ENCODE peak calls at places on chromosomes 12 and 14, in eight cellular contexts. H, I, P, K, V, Z, Q and A are unnamed samples.
A peak's percentile ranks its signal among the peaks of the same experiment; 100 is the strongest.

GRCh38 chr12:26573212-26573909 is 259.6 kb downstream of the ITPR2 start:
- DNase-seq in I (no peak), V (no peak), K (no peak), Q (no peak), H (no peak), P (no peak), Z (no peak), A (no peak)

GRCh38 chr14:40393143-40393542 is 960.9 kb upstream of the FBXO33 start:
- DNase-seq in V (no peak), Q (no peak), P (no peak), I (no peak), H (no peak), Z (no peak), K (no peak), A (no peak)

GRCh38 chr12:99618657-99619056 is 28.9 kb upstream of the GARIN6 start:
- DNase-seq in H (no peak), V (no peak), I (no peak), K (no peak), Q (no peak), P (no peak), Z (no peak), A (no peak)

GRCh38 chr14:78970677-78971076 is 800.5 kb downstream of the NRXN3 start:
- DNase-seq in H (peak; percentile 8), V (no peak), I (no peak), P (peak; percentile 10), Q (no peak), K (no peak), Z (no peak), A (no peak)

GRCh38 chr14:32813401-32813800 is 125.3 kb upstream of the NPAS3 start:
- DNase-seq in Q (no peak), H (no peak), K (no peak), V (no peak), P (no peak), I (no peak), Z (no peak), A (no peak)

GRCh38 chr14:91417983-91418386 is 365 bp upstream of the CCDC88C start:
- DNase-seq in H (peak; percentile 85), Q (peak; percentile 22), I (peak; percentile 45), K (peak; percentile 52), Z (no peak), P (no peak), V (peak; percentile 73), A (no peak)

GRCh38 chr12:12466157-12466556 is 96.5 kb downstream of the DUSP16 start:
- DNase-seq in P (no peak), Z (no peak), K (peak; percentile 42), H (no peak), Q (no peak), I (no peak), V (peak; percentile 89), A (no peak)

GRCh38 chr12:92558806-92559205 is 144.0 kb upstream of the PLEKHG7 start:
- DNase-seq in P (peak; percentile 52), K (no peak), I (no peak), Q (no peak), H (peak; percentile 56), Z (no peak), V (no peak), A (no peak)

GRCh38 chr12:132471011-132471857 is 18.7 kb upstream of the FBRSL1 start:
- DNase-seq in I (no peak), H (peak; percentile 72), P (no peak), Z (no peak), V (no peak), Q (no peak), K (no peak), A (no peak)

GRCh38 chr12:108696111-108696995 is 35.0 kb downstream of the CORO1C start:
- DNase-seq in V (no peak), K (no peak), P (peak; percentile 95), Q (peak; percentile 99), Z (peak; percentile 77), I (no peak), H (no peak), A (peak; percentile 87)

GRCh38 chr12:4779749-4780148 is 59.5 kb downstream of the GALNT8 start:
- DNase-seq in Z (no peak), H (no peak), K (no peak), I (no peak), P (no peak), V (no peak), Q (no peak), A (no peak)

GRCh38 chr14:68936476-68936875 is 42.6 kb downstream of the ACTN1 start:
- DNase-seq in V (no peak), H (no peak), I (no peak), Q (peak; percentile 46), P (no peak), K (no peak), Z (no peak), A (no peak)
- H3K4me3 ChIP-seq in V (no peak overlapping the region), H (no peak overlapping the region), I (no peak overlapping the region), Q (no peak overlapping the region), P (no peak overlapping the region), K (no peak overlapping the region), Z (no peak overlapping the region), A (no peak overlapping the region)

GRCh38 chr12:94872671-94873367 is 130.7 kb downstream of the NDUFA12 start:
- DNase-seq in K (no peak), V (no peak), I (peak; percentile 24), Z (no peak), P (no peak), H (peak; percentile 57), Q (no peak), A (no peak)

GRCh38 chr12:94874086-94874985 is 129.2 kb downstream of the NDUFA12 start:
- DNase-seq in Q (no peak), Z (no peak), P (no peak), I (no peak), K (no peak), V (no peak), H (no peak), A (no peak)

GRCh38 chr12:94870511-94870910 is 133.0 kb downstream of the NDUFA12 start:
- DNase-seq in Z (no peak), K (no peak), I (no peak), H (peak; percentile 42), V (no peak), Q (no peak), P (no peak), A (no peak)

GRCh38 chr12:94873368-94874085 is 130.0 kb downstream of the NDUFA12 start:
- DNase-seq in V (no peak), P (no peak), H (peak; percentile 89), I (peak; percentile 33), K (no peak), Z (no peak), Q (no peak), A (peak; percentile 7)

DNA sequence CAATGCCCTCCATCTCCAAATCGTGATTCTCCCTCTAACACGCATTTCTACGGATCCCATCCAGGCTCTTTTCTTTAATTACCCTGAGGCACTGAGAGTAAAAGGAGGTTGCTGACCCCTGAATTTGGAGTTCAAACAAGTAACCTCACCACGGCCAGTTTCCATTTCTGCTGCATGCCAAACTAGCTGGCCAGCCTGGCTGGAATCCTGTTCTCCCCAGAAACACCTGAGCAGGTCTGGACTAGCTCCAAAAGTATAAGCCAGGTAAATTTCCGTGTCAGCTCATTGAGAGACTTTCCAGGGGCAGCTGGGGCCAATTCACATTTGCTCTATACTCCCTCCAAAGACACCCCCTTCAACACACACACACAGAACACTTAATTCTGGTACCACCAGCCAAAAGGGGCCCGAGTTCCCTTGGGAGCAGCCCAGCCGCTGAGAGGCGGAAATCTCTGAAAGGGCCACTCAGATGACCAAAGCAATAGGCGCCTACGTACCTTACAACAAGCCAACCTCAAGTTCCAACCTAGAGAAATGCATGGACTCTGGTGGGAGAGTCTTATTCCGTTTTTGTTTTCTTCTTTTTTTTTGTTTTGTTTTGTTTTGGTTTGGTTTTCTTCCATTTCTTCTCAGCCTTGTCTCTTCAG is 131.4 kb downstream of the NDUFA12 start:
- DNase-seq in K (no peak), I (no peak), Q (no peak), V (no peak), H (peak; percentile 47), Z (no peak), P (no peak), A (no peak)
- H3K4me3 ChIP-seq in K (no peak overlapping the region), I (no peak overlapping the region), Q (no peak overlapping the region), V (no peak overlapping the region), H (peak overlapping the region; percentile 83), Z (no peak overlapping the region), P (no peak overlapping the region), A (no peak overlapping the region)

GRCh38 chr12:25521625-25522256 is 31.3 kb downstream of the LMNTD1 start:
- DNase-seq in V (no peak), P (no peak), I (no peak), Q (no peak), H (no peak), Z (no peak), K (no peak), A (no peak)

GRCh38 chr12:25524381-25524780 is 28.7 kb downstream of the LMNTD1 start:
- DNase-seq in H (no peak), Q (no peak), Z (no peak), V (no peak), I (no peak), K (no peak), P (no peak), A (no peak)

DNA sequence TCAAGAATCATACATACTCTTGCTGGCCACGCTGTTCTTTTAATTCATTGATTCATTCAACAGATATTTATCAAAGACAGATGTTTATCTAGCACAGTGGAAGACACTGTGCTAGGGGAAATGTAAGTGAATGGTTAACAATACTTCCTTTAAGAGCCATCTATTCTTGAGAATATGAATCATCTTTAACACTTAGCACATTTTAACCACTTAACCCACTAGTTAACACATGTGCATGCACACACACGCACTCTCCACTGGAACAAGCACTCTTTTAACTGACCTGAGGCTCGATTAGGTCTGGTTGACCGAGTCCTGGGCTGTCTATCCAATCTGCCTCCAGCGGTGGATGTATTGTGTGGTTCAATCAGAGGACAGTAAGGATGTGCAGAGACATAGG is 34.6 kb downstream of the LMNTD1 start:
- DNase-seq in V (no peak), K (no peak), H (no peak), P (peak; percentile 19), Q (no peak), Z (peak; percentile 81), I (no peak), A (no peak)
- H3K4me3 ChIP-seq in V (no peak overlapping the region), K (no peak overlapping the region), H (no peak overlapping the region), P (no peak overlapping the region), Q (no peak overlapping the region), Z (no peak overlapping the region), I (no peak overlapping the region), A (no peak overlapping the region)

DNA sequence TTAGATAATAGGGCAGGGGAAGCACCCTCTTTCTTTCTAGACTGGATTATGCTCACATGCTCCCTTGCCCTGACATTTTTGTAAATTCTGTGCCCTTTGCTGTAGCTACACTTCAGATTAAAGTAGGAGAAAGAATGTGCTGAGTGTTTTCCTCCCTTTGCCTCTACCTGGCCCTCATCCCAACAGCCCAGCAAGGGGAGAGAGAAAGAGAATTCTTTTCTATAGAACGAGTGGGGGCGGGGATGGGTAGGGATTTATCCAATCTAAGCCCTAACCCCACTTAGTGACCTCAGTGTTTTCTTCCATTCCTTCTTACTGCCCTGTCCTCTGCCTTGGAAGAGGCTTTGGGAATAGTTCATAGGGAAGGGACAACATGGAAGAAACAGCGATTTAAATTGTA is 13.5 kb downstream of the GPR84 start:
- DNase-seq in Q (peak; percentile 40), P (no peak), I (peak; percentile 60), Z (no peak), H (no peak), K (no peak), V (no peak), A (no peak)
- H3K4me3 ChIP-seq in Q (no peak overlapping the region), P (no peak overlapping the region), I (no peak overlapping the region), Z (no peak overlapping the region), H (no peak overlapping the region), K (no peak overlapping the region), V (no peak overlapping the region), A (no peak overlapping the region)